ENCODE peak calls at places on chromosomes 13 and 19, in seven cellular contexts. Z, E, L, S, Y, J and X are unnamed samples.

GRCh38 chr13:45537506-45537905 is 72.8 kb downstream of the COG3 start:
- DNase-seq in Z (no peak), E (peak; percentile 22), L (no peak), S (no peak), Y (no peak), J (peak; percentile 5), X (no peak)

GRCh38 chr19:34963531-34964406 is at the start of gene ZNF792:
- DNase-seq in Z (peak; percentile 95), E (peak; percentile 30), L (peak; percentile 19), S (peak; percentile 82), Y (peak; percentile 57), J (peak; percentile 73), X (peak; percentile 81)

GRCh38 chr19:49324801-49325491 is at the start of gene SLC6A16:
- DNase-seq in Z (peak; percentile 37), E (no peak), L (no peak), S (no peak), Y (no peak), J (no peak), X (no peak)

GRCh38 chr13:61838568-61838967 is 422.9 kb upstream of the PCDH20 start:
- DNase-seq in Z (no peak), E (no peak), L (no peak), S (no peak), Y (no peak), J (no peak), X (no peak)

GRCh38 chr19:18290250-18291018 is 9.0 kb upstream of the JUND start:
- DNase-seq in Z (peak; percentile 86), E (no peak), L (no peak), S (no peak), Y (peak; percentile 97), J (peak; percentile 39), X (no peak)

GRCh38 chr13:99415851-99416331 is 85.4 kb upstream of the TM9SF2 start:
- DNase-seq in Z (no peak), E (no peak), L (no peak), S (no peak), Y (peak; percentile 30), J (no peak), X (no peak)

GRCh38 chr13:77919351-77920294 is 992 bp upstream of the EDNRB start:
- DNase-seq in Z (peak; percentile 57), E (peak; percentile 27), L (peak; percentile 20), S (peak; percentile 73), Y (no peak), J (peak; percentile 55), X (peak; percentile 69)

GRCh38 chr13:28429685-28430290 is 65.1 kb downstream of the FLT1 start:
- DNase-seq in Z (no peak), E (no peak), L (no peak), S (peak; percentile 87), Y (no peak), J (peak; percentile 21), X (no peak)

GRCh38 chr13:67754016-67754415 is 523.9 kb upstream of the PCDH9 start:
- DNase-seq in Z (no peak), E (no peak), L (no peak), S (no peak), Y (no peak), J (no peak), X (peak; percentile 90)

GRCh38 chr13:94710881-94711560 is 1.3 kb downstream of the SOX21 start:
- DNase-seq in Z (peak; percentile 86), E (no peak), L (no peak), S (peak; percentile 64), Y (no peak), J (peak; percentile 27), X (peak; percentile 77)

GRCh38 chr13:30569901-30570576 is 47.7 kb upstream of the USPL1 start:
- DNase-seq in Z (peak; percentile 76), E (peak; percentile 95), L (peak; percentile 98), S (peak; percentile 37), Y (no peak), J (peak; percentile 99), X (no peak)

GRCh38 chr19:48635966-48636858 is 967 bp downstream of the DBP start:
- DNase-seq in Z (peak; percentile 86), E (no peak), L (no peak), S (no peak), Y (peak; percentile 58), J (peak; percentile 29), X (peak; percentile 46)

GRCh38 chr13:76667551-76667950 is 218.7 kb downstream of the KCTD12 start:
- DNase-seq in Z (no peak), E (peak; percentile 87), L (peak; percentile 19), S (no peak), Y (no peak), J (peak; percentile 82), X (no peak)

GRCh38 chr13:21753117-21753729 is 82.3 kb downstream of the FGF9 start:
- DNase-seq in Z (no peak), E (no peak), L (no peak), S (no peak), Y (no peak), J (no peak), X (no peak)

GRCh38 chr19:55671054-55671378 is 4.0 kb upstream of the EPN1 start:
- DNase-seq in Z (no peak), E (no peak), L (no peak), S (no peak), Y (no peak), J (no peak), X (no peak)

GRCh38 chr13:110566201-110566600 is 4.7 kb upstream of the RAB20 start:
- DNase-seq in Z (no peak), E (no peak), L (no peak), S (no peak), Y (no peak), J (no peak), X (no peak)

DNA sequence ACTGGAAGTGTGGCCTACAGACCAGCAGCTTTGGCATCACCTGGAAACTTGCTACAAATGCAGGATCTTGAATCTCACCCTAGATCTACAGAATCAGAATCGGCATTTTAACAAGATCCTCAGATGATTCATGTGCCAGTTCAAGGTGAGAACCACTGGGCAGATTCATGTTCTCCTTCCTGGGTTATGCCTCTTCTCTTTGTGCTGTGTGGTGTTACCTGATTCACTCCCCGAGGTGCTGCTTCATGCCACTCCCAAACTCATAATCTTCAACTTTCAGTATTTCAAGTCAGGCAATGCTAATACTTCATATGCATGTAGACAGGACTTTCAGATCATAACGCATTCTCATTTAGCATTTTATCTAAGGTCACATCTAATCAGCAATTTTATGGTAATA is 427.7 kb downstream of the FOXO1 start:
- DNase-seq in Z (no peak), E (no peak), L (no peak), S (no peak), Y (no peak), J (no peak), X (no peak)
- H3K79me2 ChIP-seq in Z (no peaks in the 10 kb centered on the region), E (no peaks in the 10 kb centered on the region), L (no peaks in the 10 kb centered on the region), S (no peaks in the 10 kb centered on the region), Y (no peaks in the 10 kb centered on the region), J (no peaks in the 10 kb centered on the region), X (no peaks in the 10 kb centered on the region)

GRCh38 chr19:3636962-3637361 is 10.4 kb upstream of the CACTIN start:
- DNase-seq in Z (no peak), E (no peak), L (no peak), S (no peak), Y (no peak), J (no peak), X (no peak)
- H3K27ac ChIP-seq in Z (no peak overlapping the region), E (no peak overlapping the region), L (no peak overlapping the region), S (no peak overlapping the region), Y (no peak overlapping the region), J (no peak overlapping the region), X (no peak overlapping the region)

DNA sequence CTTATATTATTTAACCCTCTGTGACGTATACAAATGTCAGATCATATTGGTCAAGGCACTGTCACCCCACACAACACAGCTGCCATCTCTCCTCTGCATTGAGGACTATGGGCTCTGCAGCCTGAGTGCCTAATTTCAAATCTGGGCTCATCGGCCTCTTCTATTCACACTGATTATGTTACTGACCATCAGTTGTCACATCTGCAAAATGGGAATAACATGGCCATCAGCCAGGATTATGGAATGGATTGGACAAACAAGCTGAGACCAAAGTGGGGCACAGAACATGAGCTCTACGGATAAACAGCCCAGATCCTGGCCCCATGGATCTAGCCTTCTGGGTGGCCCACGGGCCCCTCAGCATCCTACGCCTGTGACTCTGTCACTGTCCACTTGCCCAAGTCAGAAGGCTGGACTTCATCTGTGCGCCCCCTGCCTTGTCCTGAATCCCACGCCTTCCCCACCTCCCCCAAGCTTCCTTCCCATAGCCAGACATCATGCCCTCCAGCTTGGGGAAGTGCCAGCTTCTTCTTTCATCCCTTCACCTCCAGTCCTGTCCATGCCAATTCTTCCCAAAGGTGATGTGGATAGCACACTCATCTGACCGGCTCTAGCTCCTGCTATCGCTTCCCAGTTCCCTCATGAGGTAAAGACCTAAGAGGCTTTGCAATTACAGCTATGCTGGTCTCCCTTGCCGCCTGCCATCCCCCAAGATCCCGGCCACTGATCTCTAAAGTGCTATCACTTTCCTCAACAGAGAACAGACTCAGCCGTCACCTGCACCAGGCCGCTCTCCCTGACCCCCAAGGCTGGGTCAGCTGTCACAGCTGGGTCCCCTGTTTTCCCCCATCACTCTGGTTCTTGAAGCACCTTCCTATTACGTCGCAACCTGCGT is 872 bp downstream of the FARSA start:
- DNase-seq in Z (peak; percentile 80), E (no peak), L (no peak), S (no peak), Y (no peak), J (no peak), X (no peak)
- H3K79me2 ChIP-seq in Z (peaks cover 40% of the 10 kb centered on the region), E (peaks cover 20% of the 10 kb centered on the region), L (peaks cover 33% of the 10 kb centered on the region), S (peaks cover 9% of the 10 kb centered on the region), Y (peaks cover 49% of the 10 kb centered on the region), J (peaks cover 41% of the 10 kb centered on the region), X (peaks cover 29% of the 10 kb centered on the region)

DNA sequence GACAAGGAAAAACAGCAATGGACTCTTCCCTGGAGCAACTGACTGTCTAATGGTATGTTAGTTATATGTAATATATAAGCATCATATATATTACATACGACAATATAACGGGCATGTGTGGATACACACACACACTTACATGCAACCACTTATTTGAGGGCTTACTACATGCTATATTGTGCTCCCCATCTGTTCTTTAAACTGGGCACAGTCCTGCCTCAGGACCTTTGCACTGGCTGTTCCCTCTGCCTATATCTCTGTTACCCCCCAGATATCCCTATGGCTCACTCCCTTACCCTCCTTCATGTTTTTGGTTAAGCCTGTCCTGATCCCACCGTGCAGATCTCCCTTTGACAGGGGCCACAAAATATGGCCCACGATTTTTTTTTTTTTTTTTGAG is 10.2 kb downstream of the TICAM1 start:
- DNase-seq in Z (peak; percentile 57), E (no peak), L (no peak), S (no peak), Y (no peak), J (no peak), X (no peak)
- H3K27ac ChIP-seq in Z (no peak overlapping the region), E (no peak overlapping the region), L (no peak overlapping the region), S (no peak overlapping the region), Y (no peak overlapping the region), J (no peak overlapping the region), X (no peak overlapping the region)

GRCh38 chr13:52405369-52405766 is 604 bp downstream of the THSD1 start:
- DNase-seq in Z (peak; percentile 87), E (no peak), L (no peak), S (no peak), Y (no peak), J (peak; percentile 42), X (peak; percentile 19)

GRCh38 chr13:52399037-52399436 is 6.9 kb downstream of the THSD1 start:
- DNase-seq in Z (no peak), E (no peak), L (no peak), S (no peak), Y (no peak), J (no peak), X (no peak)

GRCh38 chr13:52393572-52394357 is 12.2 kb downstream of the THSD1 start:
- DNase-seq in Z (peak; percentile 68), E (no peak), L (no peak), S (no peak), Y (no peak), J (peak; percentile 41), X (no peak)

GRCh38 chr13:52395704-52396103 is 10.3 kb downstream of the THSD1 start:
- DNase-seq in Z (no peak), E (no peak), L (no peak), S (no peak), Y (no peak), J (no peak), X (no peak)

GRCh38 chr13:52399708-52400107 is 6.3 kb downstream of the THSD1 start:
- DNase-seq in Z (no peak), E (peak; percentile 45), L (no peak), S (no peak), Y (no peak), J (peak; percentile 19), X (no peak)
- H3K79me2 ChIP-seq in Z (peaks cover 22% of the 10 kb centered on the region), E (no peaks in the 10 kb centered on the region), L (no peaks in the 10 kb centered on the region), S (no peaks in the 10 kb centered on the region), Y (no peaks in the 10 kb centered on the region), J (peaks cover 9% of the 10 kb centered on the region), X (no peaks in the 10 kb centered on the region)